ENCODE peak calls at places on chromosomes 6 and 20, in five cellular contexts. One of them, this sample, is unnamed.

GRCh38 chr6:40695750-40696415 is 108.7 kb upstream of the LRFN2 start:
- DNase-seq in HCT116: no peak
- DNase-seq in GM18507: no peak
- DNase-seq in RCC 7860: no peak
- DNase-seq in ecto neural progenitor cell: no peak
- DNase-seq in this sample: no peak

GRCh38 chr20:8043687-8044278 is 24.2 kb upstream of the TMX4 start:
- DNase-seq in HCT116: peak; percentile 60
- DNase-seq in GM18507: peak; percentile 23
- DNase-seq in RCC 7860: peak; percentile 31
- DNase-seq in ecto neural progenitor cell: no peak
- DNase-seq in this sample: peak; percentile 1

GRCh38 chr6:1424306-1424927 is 35.0 kb downstream of the FOXF2 start:
- DNase-seq in HCT116: peak; percentile 60
- DNase-seq in GM18507: peak; percentile 15
- DNase-seq in RCC 7860: no peak
- DNase-seq in ecto neural progenitor cell: peak; percentile 61
- DNase-seq in this sample: no peak

GRCh38 chr6:26576929-26577719 is 19.6 kb upstream of the ABT1 start:
- DNase-seq in HCT116: peak; percentile 84
- DNase-seq in GM18507: no peak
- DNase-seq in RCC 7860: peak; percentile 47
- DNase-seq in ecto neural progenitor cell: peak; percentile 62
- DNase-seq in this sample: no peak

GRCh38 chr6:40804905-40805304 is 217.7 kb upstream of the LRFN2 start:
- DNase-seq in HCT116: no peak
- DNase-seq in GM18507: no peak
- DNase-seq in RCC 7860: no peak
- DNase-seq in ecto neural progenitor cell: no peak
- DNase-seq in this sample: no peak

GRCh38 chr6:112214749-112215269 is 39.6 kb downstream of the LAMA4 start:
- DNase-seq in HCT116: no peak
- DNase-seq in GM18507: no peak
- DNase-seq in RCC 7860: no peak
- DNase-seq in ecto neural progenitor cell: no peak
- DNase-seq in this sample: no peak

GRCh38 chr6:79134699-79135474 is 56.8 kb upstream of the PHIP start:
- DNase-seq in HCT116: no peak
- DNase-seq in GM18507: no peak
- DNase-seq in RCC 7860: no peak
- DNase-seq in ecto neural progenitor cell: no peak
- DNase-seq in this sample: no peak

GRCh38 chr6:151096255-151096612 is 143.5 kb upstream of the AKAP12 start:
- DNase-seq in HCT116: no peak
- DNase-seq in GM18507: no peak
- DNase-seq in RCC 7860: no peak
- DNase-seq in ecto neural progenitor cell: no peak
- DNase-seq in this sample: no peak

GRCh38 chr20:965956-966355 is 36.2 kb downstream of the RSPO4 start:
- DNase-seq in HCT116: no peak
- DNase-seq in GM18507: no peak
- DNase-seq in RCC 7860: no peak
- DNase-seq in ecto neural progenitor cell: no peak
- DNase-seq in this sample: no peak

GRCh38 chr6:37456126-37456525 is 23.1 kb downstream of the CMTR1 start:
- DNase-seq in HCT116: no peak
- DNase-seq in GM18507: no peak
- DNase-seq in RCC 7860: peak; percentile 14
- DNase-seq in ecto neural progenitor cell: no peak
- DNase-seq in this sample: no peak

GRCh38 chr20:13638162-13638495 is 603 bp downstream of the TASP1 start:
- DNase-seq in HCT116: no peak
- DNase-seq in GM18507: no peak
- DNase-seq in RCC 7860: peak; percentile 24
- DNase-seq in ecto neural progenitor cell: no peak
- DNase-seq in this sample: no peak

GRCh38 chr20:38291582-38291918 is 12.4 kb upstream of the BPI start:
- DNase-seq in HCT116: no peak
- DNase-seq in GM18507: no peak
- DNase-seq in RCC 7860: no peak
- DNase-seq in ecto neural progenitor cell: no peak
- DNase-seq in this sample: no peak

GRCh38 chr20:33583154-33583553 is 79.0 kb upstream of the C20orf144 start:
- DNase-seq in HCT116: no peak
- DNase-seq in GM18507: no peak
- DNase-seq in RCC 7860: no peak
- DNase-seq in ecto neural progenitor cell: no peak
- DNase-seq in this sample: no peak

GRCh38 chr6:132362318-132363185 is 38.7 kb downstream of the MOXD1 start:
- DNase-seq in HCT116: no peak
- DNase-seq in GM18507: no peak
- DNase-seq in RCC 7860: no peak
- DNase-seq in ecto neural progenitor cell: no peak
- DNase-seq in this sample: no peak

GRCh38 chr6:106315765-106316375 is 9.7 kb downstream of the ATG5 start:
- DNase-seq in HCT116: no peak
- DNase-seq in GM18507: no peak
- DNase-seq in RCC 7860: peak; percentile 60
- DNase-seq in ecto neural progenitor cell: no peak
- DNase-seq in this sample: peak; percentile 28

GRCh38 chr6:28537065-28537464 is 11.4 kb downstream of the GPX5 start:
- DNase-seq in HCT116: no peak
- DNase-seq in GM18507: no peak
- DNase-seq in RCC 7860: no peak
- DNase-seq in ecto neural progenitor cell: no peak
- DNase-seq in this sample: no peak

GRCh38 chr6:162262466-162263196 is 464.9 kb downstream of the PRKN start:
- DNase-seq in HCT116: no peak
- DNase-seq in GM18507: no peak
- DNase-seq in RCC 7860: no peak
- DNase-seq in ecto neural progenitor cell: no peak
- DNase-seq in this sample: no peak

GRCh38 chr20:4434681-4435080 is 287.0 kb upstream of the PRND start:
- DNase-seq in HCT116: no peak
- DNase-seq in GM18507: no peak
- DNase-seq in RCC 7860: no peak
- DNase-seq in ecto neural progenitor cell: no peak
- DNase-seq in this sample: no peak

GRCh38 chr6:56949261-56949660 is 5.6 kb upstream of the BEND6 start:
- DNase-seq in HCT116: no peak
- DNase-seq in GM18507: no peak
- DNase-seq in RCC 7860: no peak
- DNase-seq in ecto neural progenitor cell: no peak
- DNase-seq in this sample: no peak

GRCh38 chr6:31497595-31498476 is at the start of gene MICB:
- DNase-seq in HCT116: peak; percentile 85
- DNase-seq in GM18507: peak; percentile 47
- DNase-seq in RCC 7860: peak; percentile 31
- DNase-seq in ecto neural progenitor cell: peak; percentile 82
- DNase-seq in this sample: peak; percentile 46

GRCh38 chr20:33568378-33569289 is 78.7 kb downstream of the CBFA2T2 start:
- DNase-seq in HCT116: no peak
- DNase-seq in GM18507: no peak
- DNase-seq in RCC 7860: no peak
- DNase-seq in ecto neural progenitor cell: peak; percentile 69
- DNase-seq in this sample: no peak

GRCh38 chr6:33820243-33820642 is 16.4 kb upstream of the MLN start:
- DNase-seq in HCT116: no peak
- DNase-seq in GM18507: no peak
- DNase-seq in RCC 7860: no peak
- DNase-seq in ecto neural progenitor cell: no peak
- DNase-seq in this sample: no peak

GRCh38 chr6:33108307-33108706 is 32.5 kb downstream of the HLA-DPB1 start:
- DNase-seq in HCT116: no peak
- DNase-seq in GM18507: no peak
- DNase-seq in RCC 7860: no peak
- DNase-seq in ecto neural progenitor cell: no peak
- DNase-seq in this sample: no peak

GRCh38 chr20:45370571-45371204 is 7.4 kb downstream of the TP53TG5 start:
- DNase-seq in HCT116: no peak
- DNase-seq in GM18507: no peak
- DNase-seq in RCC 7860: no peak
- DNase-seq in ecto neural progenitor cell: peak; percentile 28
- DNase-seq in this sample: no peak

GRCh38 chr6:56359201-56359899 is 112.0 kb upstream of the COL21A1 start:
- DNase-seq in HCT116: peak; percentile 72
- DNase-seq in GM18507: peak; percentile 28
- DNase-seq in RCC 7860: peak; percentile 56
- DNase-seq in ecto neural progenitor cell: peak; percentile 67
- DNase-seq in this sample: no peak

GRCh38 chr20:43028470-43028869 is 161.2 kb downstream of the PTPRT start:
- DNase-seq in HCT116: no peak
- DNase-seq in GM18507: no peak
- DNase-seq in RCC 7860: no peak
- DNase-seq in ecto neural progenitor cell: no peak
- DNase-seq in this sample: no peak

This sample was measured in keratinocyte.